ENCODE peak calls at places on chromosomes 13 and 19, in seven cellular contexts. One of them, this sample, is unnamed.

GRCh38 chr13:38849316-38849715 is 141.3 kb downstream of the STOML3 start:
- DNase-seq in K562: no peak
- DNase-seq in HCT116: no peak
- DNase-seq in GM12878: no peak
- DNase-seq in HepG2: no peak
- DNase-seq in H1: no peak
- DNase-seq in SK-N-SH: no peak
- DNase-seq in this sample: no peak

GRCh38 chr19:38233740-38234251 is 9.8 kb upstream of the DPF1 start:
- DNase-seq in K562: peak
- DNase-seq in HCT116: peak
- DNase-seq in GM12878: no peak
- DNase-seq in HepG2: peak
- DNase-seq in H1: peak
- DNase-seq in SK-N-SH: peak
- DNase-seq in this sample: peak

GRCh38 chr13:93224545-93224944 is 2.1 kb upstream of the GPC6 start:
- DNase-seq in K562: no peak
- DNase-seq in HCT116: no peak
- DNase-seq in GM12878: no peak
- DNase-seq in HepG2: peak
- DNase-seq in H1: no peak
- DNase-seq in SK-N-SH: no peak
- DNase-seq in this sample: no peak

GRCh38 chr13:75869981-75870380 is 233.9 kb downstream of the LMO7 start:
- DNase-seq in K562: no peak
- DNase-seq in HCT116: no peak
- DNase-seq in GM12878: no peak
- DNase-seq in HepG2: no peak
- DNase-seq in H1: no peak
- DNase-seq in SK-N-SH: no peak
- DNase-seq in this sample: no peak

GRCh38 chr19:47433121-47433520 is 13.8 kb upstream of the MEIS3 start:
- DNase-seq in K562: no peak
- DNase-seq in HCT116: no peak
- DNase-seq in GM12878: no peak
- DNase-seq in HepG2: no peak
- DNase-seq in H1: no peak
- DNase-seq in SK-N-SH: no peak
- DNase-seq in this sample: no peak

GRCh38 chr13:77846173-77846572 is 72.5 kb downstream of the EDNRB start:
- DNase-seq in K562: no peak
- DNase-seq in HCT116: no peak
- DNase-seq in GM12878: no peak
- DNase-seq in HepG2: no peak
- DNase-seq in H1: no peak
- DNase-seq in SK-N-SH: no peak
- DNase-seq in this sample: no peak

GRCh38 chr19:47107201-47107952 is 6.2 kb downstream of the ZC3H4 start:
- DNase-seq in K562: peak
- DNase-seq in HCT116: no peak
- DNase-seq in GM12878: no peak
- DNase-seq in HepG2: peak
- DNase-seq in H1: no peak
- DNase-seq in SK-N-SH: no peak
- DNase-seq in this sample: no peak

GRCh38 chr13:25574437-25575426 is 203.0 kb downstream of the ATP8A2 start:
- DNase-seq in K562: peak
- DNase-seq in HCT116: peak
- DNase-seq in GM12878: peak
- DNase-seq in HepG2: peak
- DNase-seq in H1: peak
- DNase-seq in SK-N-SH: peak
- DNase-seq in this sample: peak

GRCh38 chr19:54383330-54383729 is 18.6 kb upstream of the LAIR1 start:
- DNase-seq in K562: no peak
- DNase-seq in HCT116: no peak
- DNase-seq in GM12878: no peak
- DNase-seq in HepG2: no peak
- DNase-seq in H1: no peak
- DNase-seq in SK-N-SH: no peak
- DNase-seq in this sample: no peak

GRCh38 chr13:24272452-24273161 is 36.8 kb upstream of the C1QTNF9 start:
- DNase-seq in K562: no peak
- DNase-seq in HCT116: no peak
- DNase-seq in GM12878: no peak
- DNase-seq in HepG2: no peak
- DNase-seq in H1: no peak
- DNase-seq in SK-N-SH: peak
- DNase-seq in this sample: no peak

GRCh38 chr13:68609671-68610070 is 1379.5 kb upstream of the PCDH9 start:
- DNase-seq in K562: no peak
- DNase-seq in HCT116: no peak
- DNase-seq in GM12878: no peak
- DNase-seq in HepG2: no peak
- DNase-seq in H1: no peak
- DNase-seq in SK-N-SH: no peak
- DNase-seq in this sample: no peak
- TF ChIP-seq JUND in K562: no peak
- TF ChIP-seq JUND in HCT116: no peak
- TF ChIP-seq JUND in GM12878: no peak
- TF ChIP-seq JUND in HepG2: no peak
- TF ChIP-seq JUND in H1: no peak
- TF ChIP-seq JUND in SK-N-SH: no peak
- TF ChIP-seq JUND in this sample: no peak

GRCh38 chr19:33242129-33242528 is 16.5 kb upstream of the SLC7A10 start:
- DNase-seq in K562: no peak
- DNase-seq in HCT116: no peak
- DNase-seq in GM12878: no peak
- DNase-seq in HepG2: no peak
- DNase-seq in H1: no peak
- DNase-seq in SK-N-SH: no peak
- DNase-seq in this sample: no peak

GRCh38 chr19:33241091-33241529 is 15.5 kb upstream of the SLC7A10 start:
- DNase-seq in K562: no peak
- DNase-seq in HCT116: no peak
- DNase-seq in GM12878: no peak
- DNase-seq in HepG2: peak
- DNase-seq in H1: no peak
- DNase-seq in SK-N-SH: no peak
- DNase-seq in this sample: no peak

GRCh38 chr19:33241530-33242101 is 16.0 kb upstream of the SLC7A10 start:
- DNase-seq in K562: peak
- DNase-seq in HCT116: no peak
- DNase-seq in GM12878: no peak
- DNase-seq in HepG2: no peak
- DNase-seq in H1: peak
- DNase-seq in SK-N-SH: peak
- DNase-seq in this sample: peak

GRCh38 chr19:33240181-33240771 is 14.6 kb upstream of the SLC7A10 start:
- DNase-seq in K562: no peak
- DNase-seq in HCT116: no peak
- DNase-seq in GM12878: no peak
- DNase-seq in HepG2: no peak
- DNase-seq in H1: no peak
- DNase-seq in SK-N-SH: peak
- DNase-seq in this sample: no peak

DNA sequence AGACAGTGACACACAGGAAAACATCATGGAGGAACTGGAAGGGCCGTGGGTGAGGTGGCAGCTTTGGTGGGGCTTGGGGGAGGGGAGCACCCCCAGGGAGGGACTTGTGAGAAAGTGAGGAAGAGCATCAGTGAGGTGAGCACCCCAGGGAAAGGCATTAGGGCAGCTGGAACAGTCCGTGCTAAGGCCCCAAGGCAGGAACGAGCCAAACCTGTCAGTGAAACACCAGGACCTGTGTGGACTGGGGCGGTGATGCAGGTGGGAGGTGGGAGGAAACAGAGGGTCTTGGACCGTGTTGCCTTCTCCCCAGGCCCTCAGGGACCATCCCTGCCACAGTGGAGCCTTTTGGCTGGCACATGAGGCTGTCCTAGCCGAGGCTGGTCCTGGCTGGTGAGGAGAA is 17.3 kb upstream of the SLC7A10 start:
- DNase-seq in K562: no peak
- DNase-seq in HCT116: no peak
- DNase-seq in GM12878: no peak
- DNase-seq in HepG2: no peak
- DNase-seq in H1: no peak
- DNase-seq in SK-N-SH: no peak
- DNase-seq in this sample: no peak
- TF ChIP-seq JUND in K562: no peak
- TF ChIP-seq JUND in HCT116: no peak
- TF ChIP-seq JUND in GM12878: no peak
- TF ChIP-seq JUND in HepG2: no peak
- TF ChIP-seq JUND in H1: no peak
- TF ChIP-seq JUND in SK-N-SH: no peak
- TF ChIP-seq JUND in this sample: no peak

DNA sequence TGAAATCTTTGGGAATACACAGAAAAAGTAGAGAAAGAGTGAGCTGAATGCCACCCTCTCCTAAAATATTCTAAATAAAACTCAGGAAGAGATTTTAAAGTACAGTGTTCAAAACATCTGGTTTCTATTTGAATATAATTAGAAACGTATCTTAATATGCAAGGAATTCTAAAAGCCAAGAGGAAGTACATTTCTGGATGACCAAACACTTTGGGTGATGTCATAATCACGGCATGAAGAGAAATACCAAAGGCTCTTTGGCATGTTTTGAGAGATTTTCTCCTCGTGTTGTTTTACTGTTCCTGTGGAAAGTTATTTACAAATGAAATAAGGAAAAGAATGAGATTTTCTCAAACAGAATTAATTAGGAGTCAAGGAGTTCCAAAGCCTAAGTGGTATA is 63.2 kb upstream of the FLT1 start:
- DNase-seq in K562: no peak
- DNase-seq in HCT116: no peak
- DNase-seq in GM12878: no peak
- DNase-seq in HepG2: no peak
- DNase-seq in H1: no peak
- DNase-seq in SK-N-SH: no peak
- DNase-seq in this sample: no peak
- TF ChIP-seq JUND in K562: no peak
- TF ChIP-seq JUND in HCT116: no peak
- TF ChIP-seq JUND in GM12878: no peak
- TF ChIP-seq JUND in HepG2: no peak
- TF ChIP-seq JUND in H1: no peak
- TF ChIP-seq JUND in SK-N-SH: peak
- TF ChIP-seq JUND in this sample: no peak

GRCh38 chr13:19742651-19743050 is 40.1 kb downstream of the PSPC1 start:
- DNase-seq in K562: no peak
- DNase-seq in HCT116: no peak
- DNase-seq in GM12878: no peak
- DNase-seq in HepG2: no peak
- DNase-seq in H1: no peak
- DNase-seq in SK-N-SH: no peak
- DNase-seq in this sample: no peak
- TF ChIP-seq JUND in K562: no peak
- TF ChIP-seq JUND in HCT116: no peak
- TF ChIP-seq JUND in GM12878: no peak
- TF ChIP-seq JUND in HepG2: no peak
- TF ChIP-seq JUND in H1: no peak
- TF ChIP-seq JUND in SK-N-SH: no peak
- TF ChIP-seq JUND in this sample: no peak

DNA sequence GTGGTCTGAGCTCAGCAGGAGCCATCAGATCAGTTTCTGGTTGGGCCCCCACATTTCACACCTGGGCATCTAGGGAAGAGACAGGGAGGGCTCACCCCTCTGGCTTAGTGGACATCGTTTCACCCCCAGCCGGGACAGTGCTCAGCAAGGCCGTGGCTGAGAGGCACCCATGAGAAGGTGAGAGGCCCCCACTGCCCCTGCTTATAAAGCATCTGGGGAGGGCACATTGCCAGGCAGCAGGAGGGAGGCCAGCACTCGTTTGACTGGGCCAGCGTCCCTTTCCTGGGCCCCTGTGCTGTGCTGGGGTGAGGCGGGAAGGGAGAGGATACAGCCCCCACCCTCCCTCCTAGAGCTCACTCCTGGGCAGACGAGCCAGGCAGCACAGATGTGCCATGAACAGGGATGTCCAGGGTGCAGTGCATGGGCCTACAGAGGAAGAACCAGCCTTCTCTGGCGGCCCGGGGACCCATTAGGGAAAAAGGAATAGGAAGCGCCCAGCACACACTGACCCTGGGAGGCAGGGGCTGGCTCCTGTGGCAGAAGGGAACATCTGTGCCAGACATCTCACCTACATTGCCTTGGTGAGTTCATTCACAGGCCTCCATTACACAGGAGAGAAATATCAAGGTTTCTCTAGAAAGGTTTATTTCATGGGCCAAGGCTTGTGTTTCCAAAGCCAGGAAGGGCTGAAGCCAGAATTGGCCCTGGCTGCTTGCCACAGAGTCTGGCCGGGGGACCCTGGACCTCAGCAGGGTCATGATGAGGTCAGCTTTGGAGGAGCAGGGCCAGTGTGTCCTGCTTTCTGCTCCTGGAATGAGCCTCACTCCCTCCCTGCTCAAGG is 7.7 kb downstream of the AP1M1 start:
- DNase-seq in K562: no peak
- DNase-seq in HCT116: no peak
- DNase-seq in GM12878: no peak
- DNase-seq in HepG2: peak
- DNase-seq in H1: no peak
- DNase-seq in SK-N-SH: peak
- DNase-seq in this sample: no peak
- TF ChIP-seq JUND in K562: no peak
- TF ChIP-seq JUND in HCT116: no peak
- TF ChIP-seq JUND in GM12878: no peak
- TF ChIP-seq JUND in HepG2: no peak
- TF ChIP-seq JUND in H1: no peak
- TF ChIP-seq JUND in SK-N-SH: no peak
- TF ChIP-seq JUND in this sample: no peak

DNA sequence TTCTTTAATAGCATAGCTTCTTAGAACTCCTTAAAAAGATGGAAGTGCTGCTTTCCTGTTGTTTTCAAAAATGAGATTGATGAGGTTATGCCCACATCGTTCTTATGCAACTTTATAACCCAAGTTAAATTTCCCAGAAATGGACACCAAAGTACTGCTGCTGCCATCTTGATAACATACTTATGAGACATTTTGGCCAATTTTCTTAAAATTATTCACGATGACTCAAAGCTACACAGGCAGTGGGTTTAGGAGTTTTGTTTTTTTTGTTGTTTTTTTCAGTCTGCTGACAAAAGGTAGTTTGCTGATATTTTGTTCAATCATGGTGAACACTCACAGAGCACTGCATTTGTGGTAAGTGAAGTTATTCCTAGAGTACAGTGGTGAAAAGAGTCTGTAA is 54.9 kb upstream of the RFC3 start:
- DNase-seq in K562: no peak
- DNase-seq in HCT116: no peak
- DNase-seq in GM12878: no peak
- DNase-seq in HepG2: no peak
- DNase-seq in H1: no peak
- DNase-seq in SK-N-SH: no peak
- DNase-seq in this sample: no peak
- TF ChIP-seq JUND in K562: no peak
- TF ChIP-seq JUND in HCT116: no peak
- TF ChIP-seq JUND in GM12878: no peak
- TF ChIP-seq JUND in HepG2: no peak
- TF ChIP-seq JUND in H1: no peak
- TF ChIP-seq JUND in SK-N-SH: no peak
- TF ChIP-seq JUND in this sample: no peak

This sample was measured in T47D.